ENCODE peak calls at places on chromosomes 6 and 20, in four cellular contexts. J is pancreas; B is CD4-positive, alpha-beta T cell; X is HCT116. K is an unnamed sample.

GRCh38 chr6:73923899-73924485 is 228.0 kb downstream of the CD109 start:
- DNase-seq in J (no peak), B (no peak), X (no peak), K (no peak)

GRCh38 chr20:37849169-37849568 is 53.8 kb upstream of the VSTM2L start:
- DNase-seq in J (no peak), B (no peak), X (no peak), K (no peak)

GRCh38 chr6:100186552-100186951 is 192.5 kb upstream of the MCHR2 start:
- DNase-seq in J (no peak), B (no peak), X (no peak), K (no peak)

GRCh38 chr6:14910692-14911547 is 334.9 kb upstream of the JARID2 start:
- DNase-seq in J (no peak), B (no peak), X (no peak), K (peak; percentile 76)

GRCh38 chr6:68069921-68070709 is 565.0 kb upstream of the ADGRB3 start:
- DNase-seq in J (no peak), B (no peak), X (no peak), K (no peak)

GRCh38 chr6:24339932-24340331 is 17.9 kb downstream of the DCDC2 start:
- DNase-seq in J (no peak), B (no peak), X (no peak), K (no peak)

GRCh38 chr6:3750324-3751018 is 1.0 kb downstream of the PXDC1 start:
- DNase-seq in J (peak; percentile 84), B (no peak), X (no peak), K (peak; percentile 94)

GRCh38 chr20:56870271-56870670 is 241.2 kb downstream of the TFAP2C start:
- DNase-seq in J (no peak), B (no peak), X (no peak), K (no peak)

GRCh38 chr20:25453035-25453810 is 45.8 kb downstream of the GINS1 start:
- DNase-seq in J (no peak), B (no peak), X (no peak), K (no peak)

GRCh38 chr20:10802201-10802600 is 128.4 kb upstream of the JAG1 start:
- DNase-seq in J (no peak), B (no peak), X (no peak), K (no peak)

GRCh38 chr6:45445749-45446454 is 68.2 kb upstream of the SUPT3H start:
- DNase-seq in J (no peak), B (no peak), X (peak; percentile 94), K (peak; percentile 75)

GRCh38 chr6:21375206-21375605 is 218.3 kb upstream of the SOX4 start:
- DNase-seq in J (no peak), B (no peak), X (no peak), K (no peak)
- H3K27me3 ChIP-seq in J (no peaks in the 10 kb centered on the region), B (no peaks in the 10 kb centered on the region), X (no peaks in the 10 kb centered on the region), K (no peaks in the 10 kb centered on the region)

GRCh38 chr20:40677343-40677924 is 11.6 kb downstream of the MAFB start:
- DNase-seq in J (no peak), B (no peak), X (no peak), K (no peak)

GRCh38 chr20:40676870-40677269 is 12.2 kb downstream of the MAFB start:
- DNase-seq in J (no peak), B (no peak), X (no peak), K (no peak)

GRCh38 chr20:40679119-40679637 is 9.9 kb downstream of the MAFB start:
- DNase-seq in J (no peak), B (no peak), X (no peak), K (no peak)

GRCh38 chr20:40676466-40676865 is 12.6 kb downstream of the MAFB start:
- DNase-seq in J (no peak), B (no peak), X (no peak), K (no peak)

GRCh38 chr20:40678286-40678835 is 10.7 kb downstream of the MAFB start:
- DNase-seq in J (no peak), B (no peak), X (no peak), K (no peak)
- H3K27me3 ChIP-seq in J (no peaks in the 10 kb centered on the region), B (peaks cover 46% of the 10 kb centered on the region), X (peaks cover 73% of the 10 kb centered on the region), K (no peaks in the 10 kb centered on the region)

GRCh38 chr20:61554617-61555016 is 302.6 kb downstream of the CDH4 start:
- DNase-seq in J (no peak), B (no peak), X (no peak), K (no peak)

GRCh38 chr20:61556116-61556515 is 304.1 kb downstream of the CDH4 start:
- DNase-seq in J (no peak), B (no peak), X (no peak), K (no peak)

GRCh38 chr20:61548069-61548468 is 296.0 kb downstream of the CDH4 start:
- DNase-seq in J (no peak), B (no peak), X (no peak), K (no peak)

GRCh38 chr20:61549865-61550264 is 297.8 kb downstream of the CDH4 start:
- DNase-seq in J (no peak), B (no peak), X (no peak), K (no peak)

GRCh38 chr20:61551401-61551800 is 299.3 kb downstream of the CDH4 start:
- DNase-seq in J (no peak), B (no peak), X (no peak), K (no peak)
- H3K27me3 ChIP-seq in J (no peaks in the 10 kb centered on the region), B (no peaks in the 10 kb centered on the region), X (peaks cover 3% of the 10 kb centered on the region), K (no peaks in the 10 kb centered on the region)

GRCh38 chr20:1626528-1627192 is 6.9 kb upstream of the SIRPB1 start:
- DNase-seq in J (no peak), B (no peak), X (no peak), K (peak; percentile 55)

GRCh38 chr20:1631309-1632227 is 11.8 kb upstream of the SIRPB1 start:
- DNase-seq in J (no peak), B (no peak), X (no peak), K (no peak)

GRCh38 chr20:1630186-1630585 is 10.4 kb upstream of the SIRPB1 start:
- DNase-seq in J (no peak), B (no peak), X (no peak), K (no peak)

GRCh38 chr20:1628621-1629020 is 8.8 kb upstream of the SIRPB1 start:
- DNase-seq in J (no peak), B (no peak), X (no peak), K (no peak)

DNA sequence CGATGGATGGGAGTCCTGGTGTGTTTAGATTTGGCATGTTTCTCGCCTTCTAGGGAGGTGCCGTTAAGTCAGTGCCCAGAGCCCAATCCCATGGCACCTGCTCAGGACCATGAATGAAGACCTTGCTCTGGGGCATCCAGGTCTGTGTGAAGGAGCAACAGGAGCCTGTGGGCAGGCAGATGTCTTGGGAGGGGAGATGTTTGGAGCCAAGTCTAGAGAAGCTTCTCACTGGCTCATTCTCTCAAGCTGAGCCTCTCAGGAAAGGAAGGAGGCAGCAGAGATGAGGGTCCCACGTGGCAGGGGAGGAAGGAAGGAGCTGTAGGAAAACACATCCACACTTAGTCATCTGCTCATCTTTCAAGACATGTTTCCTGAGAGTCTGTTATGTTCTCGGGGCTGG is 9.5 kb upstream of the SIRPB1 start:
- DNase-seq in J (no peak), B (no peak), X (no peak), K (no peak)
- H3K27me3 ChIP-seq in J (no peaks in the 10 kb centered on the region), B (no peaks in the 10 kb centered on the region), X (peaks cover 3% of the 10 kb centered on the region), K (no peaks in the 10 kb centered on the region)

DNA sequence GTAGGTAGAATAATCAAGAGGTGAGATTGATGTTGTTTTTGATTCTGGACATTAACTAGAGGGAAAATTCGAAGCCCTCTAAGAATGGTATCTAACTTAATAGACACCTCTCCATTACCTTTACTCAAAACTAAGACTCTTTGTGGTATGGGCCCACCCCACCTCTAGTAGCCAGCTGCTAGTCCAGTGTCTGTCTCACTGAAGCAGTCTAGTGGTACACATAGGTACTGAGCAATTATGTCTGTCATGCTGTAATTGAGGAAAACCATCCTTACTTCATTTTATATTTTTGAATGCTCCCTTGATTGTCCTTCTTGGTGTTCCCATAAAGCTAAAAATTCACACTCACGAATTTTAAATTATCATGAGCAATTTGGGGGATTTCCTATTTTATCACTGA is 290.7 kb downstream of the ARHGAP18 start:
- DNase-seq in J (no peak), B (no peak), X (no peak), K (no peak)
- H3K27me3 ChIP-seq in J (no peaks in the 10 kb centered on the region), B (no peaks in the 10 kb centered on the region), X (no peaks in the 10 kb centered on the region), K (no peaks in the 10 kb centered on the region)

GRCh38 chr20:39210331-39211074 is 248.4 kb downstream of the DHX35 start:
- DNase-seq in J (no peak), B (no peak), X (no peak), K (no peak)
- H3K27me3 ChIP-seq in J (no peaks in the 10 kb centered on the region), B (no peaks in the 10 kb centered on the region), X (peaks cover 55% of the 10 kb centered on the region), K (no peaks in the 10 kb centered on the region)

DNA sequence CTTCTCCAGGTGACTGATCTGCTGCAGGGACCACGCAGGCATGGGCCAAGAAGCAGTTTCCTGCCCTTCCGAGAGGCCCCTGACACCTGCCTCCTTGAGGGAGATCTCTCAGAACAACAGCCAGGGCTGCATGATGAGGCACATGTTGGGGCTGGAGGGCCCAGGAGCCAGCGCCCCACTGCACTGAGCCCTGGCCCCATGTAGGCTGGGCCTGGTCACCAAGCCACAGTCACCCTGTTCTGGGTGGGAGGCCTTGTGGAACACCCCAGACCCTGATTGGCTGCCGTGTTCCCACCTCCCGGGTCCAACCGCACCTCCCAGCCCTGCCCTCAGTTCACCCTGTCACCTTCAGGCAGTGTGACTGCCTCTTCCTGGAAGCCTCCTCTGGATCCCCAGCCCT is 174.2 kb downstream of the TAF4 start:
- DNase-seq in J (no peak), B (no peak), X (no peak), K (no peak)
- H3K27me3 ChIP-seq in J (no peaks in the 10 kb centered on the region), B (no peaks in the 10 kb centered on the region), X (no peaks in the 10 kb centered on the region), K (no peaks in the 10 kb centered on the region)

GRCh38 chr6:33929575-33930288 is 125.9 kb upstream of the MLN start:
- DNase-seq in J (no peak), B (no peak), X (no peak), K (no peak)
- H3K27me3 ChIP-seq in J (no peaks in the 10 kb centered on the region), B (no peaks in the 10 kb centered on the region), X (peaks cover 6% of the 10 kb centered on the region), K (no peaks in the 10 kb centered on the region)

K was measured in aorta.